ENCODE peak calls at places on chromosome 22, in eight cellular contexts. C is vagina, H is HCT116, Q is HepG2, B is stomach, K is Peyer's patch, R is tibial nerve, F is transverse colon. G is an unnamed sample.
A peak's percentile ranks its signal among the peaks of the same experiment; 100 is the strongest.

GRCh38 chr22:29253561-29254282 is 14.1 kb downstream of the RHBDD3 start:
- DNase-seq in C (no peak), H (no peak), Q (no peak), B (peak; percentile 18), K (no peak), R (no peak), F (no peak), G (no peak)

GRCh38 chr22:44395116-44396005 is 82.6 kb upstream of the SHISAL1 start:
- DNase-seq in C (peak; percentile 94), H (no peak), Q (no peak), B (peak; percentile 17), K (no peak), R (no peak), F (peak; percentile 4), G (peak; percentile 1)

GRCh38 chr22:19636696-19637355 is 77.5 kb upstream of the SEPTIN5 start:
- DNase-seq in C (peak; percentile 93), H (no peak), Q (no peak), B (no peak), K (no peak), R (no peak), F (no peak), G (no peak)

GRCh38 chr22:29108137-29108536 is 35.3 kb downstream of the KREMEN1 start:
- DNase-seq in C (no peak), H (peak; percentile 10), Q (no peak), B (no peak), K (no peak), R (no peak), F (no peak), G (no peak)

GRCh38 chr22:35315141-35315854 is 15.6 kb downstream of the TOM1 start:
- DNase-seq in C (no peak), H (no peak), Q (no peak), B (no peak), K (no peak), R (no peak), F (no peak), G (no peak)

GRCh38 chr22:40193429-40194421 is 16.0 kb downstream of the TNRC6B start:
- DNase-seq in C (no peak), H (no peak), Q (no peak), B (no peak), K (no peak), R (no peak), F (no peak), G (peak; percentile 50)

GRCh38 chr22:25199726-25200520 is at the start of gene CRYBB3:
- DNase-seq in C (no peak), H (no peak), Q (no peak), B (no peak), K (no peak), R (no peak), F (no peak), G (no peak)

GRCh38 chr22:19548964-19549363 is 24.8 kb upstream of the CLDN5 start:
- DNase-seq in C (no peak), H (no peak), Q (no peak), B (no peak), K (no peak), R (no peak), F (no peak), G (no peak)

GRCh38 chr22:28981818-28982499 is 79.7 kb downstream of the C22orf31 start:
- DNase-seq in C (no peak), H (no peak), Q (peak; percentile 97), B (no peak), K (no peak), R (no peak), F (no peak), G (no peak)

GRCh38 chr22:17971711-17972110 is 52.6 kb downstream of the MICAL3 start:
- DNase-seq in C (no peak), H (no peak), Q (no peak), B (no peak), K (no peak), R (no peak), F (no peak), G (no peak)

GRCh38 chr22:39574779-39575551 is 4.4 kb downstream of the CACNA1I start:
- DNase-seq in C (no peak), H (peak; percentile 80), Q (peak; percentile 28), B (no peak), K (no peak), R (no peak), F (no peak), G (no peak)

GRCh38 chr22:46008836-46009596 is 32.1 kb upstream of the WNT7B start:
- DNase-seq in C (no peak), H (no peak), Q (no peak), B (no peak), K (no peak), R (no peak), F (no peak), G (no peak)

GRCh38 chr22:27223317-27224177 is 566.2 kb downstream of the MIAT start:
- DNase-seq in C (no peak), H (no peak), Q (no peak), B (no peak), K (no peak), R (no peak), F (no peak), G (no peak)

GRCh38 chr22:19713650-19714319 is 518 bp upstream of the SEPTIN5 start:
- DNase-seq in C (no peak), H (no peak), Q (no peak), B (no peak), K (no peak), R (no peak), F (no peak), G (no peak)

GRCh38 chr22:27723150-27723549 is 78.4 kb downstream of the MN1 start:
- DNase-seq in C (no peak), H (no peak), Q (no peak), B (no peak), K (no peak), R (no peak), F (no peak), G (no peak)

GRCh38 chr22:40041738-40042137 is 47.0 kb downstream of the FAM83F start:
- DNase-seq in C (no peak), H (no peak), Q (no peak), B (no peak), K (no peak), R (no peak), F (no peak), G (no peak)

GRCh38 chr22:45263790-45264269 is 20.9 kb upstream of the UPK3A start:
- DNase-seq in C (no peak), H (peak; percentile 46), Q (peak; percentile 75), B (peak; percentile 78), K (peak; percentile 54), R (peak; percentile 71), F (peak; percentile 72), G (peak; percentile 87)

GRCh38 chr22:36405221-36405631 is 17.5 kb upstream of the MYH9 start:
- DNase-seq in C (no peak), H (no peak), Q (no peak), B (no peak), K (peak; percentile 40), R (no peak), F (no peak), G (no peak)

GRCh38 chr22:50545522-50546325 is at the start of gene KLHDC7B:
- DNase-seq in C (no peak), H (no peak), Q (no peak), B (no peak), K (no peak), R (no peak), F (no peak), G (no peak)

DNA sequence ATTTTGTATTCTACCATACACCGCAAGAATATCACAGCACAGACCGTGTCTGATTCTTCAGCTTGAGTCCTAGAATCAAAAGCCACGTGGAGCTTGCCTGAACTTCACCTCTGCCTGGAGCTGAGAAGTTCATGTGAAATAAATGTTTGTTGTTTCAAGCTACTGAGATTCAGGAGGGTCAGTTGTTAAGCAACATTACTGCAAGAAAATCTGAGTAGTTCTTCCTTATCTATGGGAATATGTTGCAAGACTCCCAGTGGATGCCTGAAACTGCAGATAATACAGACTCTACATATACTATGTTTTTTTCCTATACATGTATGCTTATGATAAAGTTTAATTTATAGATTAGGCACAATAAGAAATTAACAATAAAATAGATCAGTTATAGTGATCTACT is 995.3 kb downstream of the TBC1D22A start:
- DNase-seq in C (no peak), H (no peak), Q (no peak), B (no peak), K (no peak), R (no peak), F (no peak), G (no peak)
- TF ChIP-seq POLR2A in C (no peak), H (no peak), Q (no peak), B (no peak), K (no peak), R (no peak), F (no peak), G (no peak)

GRCh38 chr22:30265131-30265720 is 1.4 kb downstream of the OSM start:
- DNase-seq in C (no peak), H (no peak), Q (no peak), B (no peak), K (no peak), R (no peak), F (no peak), G (no peak)

GRCh38 chr22:30265851-30266444 is 703 bp downstream of the OSM start:
- DNase-seq in C (no peak), H (no peak), Q (no peak), B (peak; percentile 68), K (peak; percentile 88), R (no peak), F (peak; percentile 73), G (no peak)

GRCh38 chr22:30267382-30268302 is 991 bp upstream of the OSM start:
- DNase-seq in C (no peak), H (no peak), Q (no peak), B (no peak), K (peak; percentile 56), R (no peak), F (no peak), G (no peak)

GRCh38 chr22:30268331-30268730 is 1.7 kb upstream of the OSM start:
- DNase-seq in C (no peak), H (no peak), Q (no peak), B (no peak), K (no peak), R (no peak), F (no peak), G (no peak)

GRCh38 chr22:30266445-30267381 is at the start of gene OSM:
- DNase-seq in C (no peak), H (no peak), Q (no peak), B (peak; percentile 70), K (peak; percentile 82), R (peak; percentile 45), F (peak; percentile 74), G (peak; percentile 49)
- TF ChIP-seq POLR2A in C (no peak), H (no peak), Q (no peak), B (no peak), K (no peak), R (no peak), F (no peak), G (no peak)

GRCh38 chr22:43327039-43327438 is 16.1 kb downstream of the SCUBE1 start:
- DNase-seq in C (no peak), H (no peak), Q (no peak), B (no peak), K (no peak), R (no peak), F (no peak), G (no peak)
- TF ChIP-seq POLR2A in C (no peak), H (no peak), Q (no peak), B (no peak), K (no peak), R (no peak), F (no peak), G (no peak)

DNA sequence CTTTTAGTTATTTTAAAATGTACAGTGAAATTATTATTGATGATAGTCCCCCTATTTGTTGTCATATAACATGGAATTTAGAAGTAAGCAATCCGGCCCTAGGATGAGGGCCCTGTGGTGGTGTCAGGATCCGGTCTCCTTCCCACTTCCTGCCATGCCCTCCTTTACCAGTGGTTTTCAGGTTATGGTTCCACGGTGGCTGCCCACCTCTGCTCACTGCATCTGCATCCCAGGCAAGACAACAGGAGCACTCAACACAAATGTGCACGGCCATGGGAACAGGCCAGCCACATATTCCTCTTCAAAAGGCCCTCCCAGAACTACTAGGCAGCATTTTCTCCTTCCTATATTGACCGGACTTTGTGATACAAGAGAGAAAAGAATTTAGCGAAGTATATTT is 1007.2 kb downstream of the TBC1D22A start:
- DNase-seq in C (no peak), H (no peak), Q (no peak), B (no peak), K (no peak), R (no peak), F (no peak), G (no peak)
- TF ChIP-seq POLR2A in C (no peak), H (no peak), Q (no peak), B (no peak), K (no peak), R (no peak), F (no peak), G (no peak)

G was measured in testis.